ENCODE peak calls at places on chromosomes 7 and 10, in five cellular contexts. I is K562, D is esophagus muscularis mucosa, W is stomach, B is H1. C is an unnamed sample.

GRCh38 chr10:83990126-83990525 is 149.2 kb upstream of the GHITM start:
- DNase-seq in I (no peak), D (no peak), W (no peak), B (no peak), C (no peak)

GRCh38 chr10:32054087-32054486 is 2.1 kb downstream of the KIF5B start:
- DNase-seq in I (no peak), D (no peak), W (no peak), B (no peak), C (no peak)

GRCh38 chr7:156732091-156732621 is 91.6 kb downstream of the RNF32 start:
- DNase-seq in I (no peak), D (no peak), W (no peak), B (no peak), C (no peak)

GRCh38 chr10:71363936-71364335 is 32.8 kb upstream of the CDH23 start:
- DNase-seq in I (no peak), D (no peak), W (no peak), B (no peak), C (no peak)

GRCh38 chr10:127922675-127923366 is 15.9 kb downstream of the PTPRE start:
- DNase-seq in I (no peak), D (no peak), W (peak), B (no peak), C (no peak)

GRCh38 chr10:79063071-79063491 is 5.7 kb upstream of the ZMIZ1 start:
- DNase-seq in I (no peak), D (no peak), W (peak), B (no peak), C (peak)

GRCh38 chr10:124587811-124588211 is 126.2 kb downstream of the LHPP start:
- DNase-seq in I (no peak), D (no peak), W (no peak), B (no peak), C (peak)

GRCh38 chr10:73647211-73647874 is 6.1 kb upstream of the MYOZ1 start:
- DNase-seq in I (no peak), D (no peak), W (peak), B (peak), C (peak)

GRCh38 chr10:24133839-24134238 is 75.1 kb upstream of the KIAA1217 start:
- DNase-seq in I (no peak), D (no peak), W (no peak), B (no peak), C (no peak)

GRCh38 chr7:108015740-108016139 is 12.8 kb upstream of the LAMB1 start:
- DNase-seq in I (no peak), D (no peak), W (no peak), B (no peak), C (no peak)

GRCh38 chr7:108020585-108020984 is 17.6 kb upstream of the LAMB1 start:
- DNase-seq in I (no peak), D (no peak), W (no peak), B (no peak), C (no peak)

GRCh38 chr7:108017776-108018151 is 14.8 kb upstream of the LAMB1 start:
- DNase-seq in I (no peak), D (peak), W (no peak), B (no peak), C (no peak)

GRCh38 chr7:108016841-108017775 is 14.1 kb upstream of the LAMB1 start:
- DNase-seq in I (no peak), D (peak), W (no peak), B (no peak), C (no peak)

GRCh38 chr7:108018668-108019067 is 15.7 kb upstream of the LAMB1 start:
- DNase-seq in I (no peak), D (peak), W (no peak), B (no peak), C (no peak)
- H3K27ac ChIP-seq in I (no peak), D (no peak), W (no peak), B (no peak), C (no peak)

DNA sequence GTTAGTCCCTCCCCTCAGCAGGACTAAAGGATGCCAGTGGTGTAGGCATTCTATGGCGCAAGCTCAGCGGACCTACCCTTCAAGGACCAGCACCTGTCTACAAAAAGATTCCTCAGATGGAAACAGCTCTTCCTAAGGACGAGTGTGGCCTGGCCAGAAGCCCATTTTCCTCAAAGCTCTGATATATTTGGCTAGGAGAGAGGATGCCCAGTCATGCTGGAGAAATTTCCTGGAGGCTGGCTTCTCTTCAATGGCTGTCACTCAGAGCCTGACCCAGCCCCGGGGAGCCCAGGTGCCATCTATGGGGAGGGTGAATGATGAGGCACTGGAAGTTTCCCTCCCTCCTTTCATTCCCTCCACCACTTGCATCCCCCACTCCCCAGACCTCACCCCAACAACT is 111.5 kb downstream of the PLXNA4 start:
- DNase-seq in I (no peak), D (no peak), W (no peak), B (no peak), C (no peak)
- TF ChIP-seq POLR2AphosphoS5 in I (no peak), D (peak), W (no peak), B (no peak), C (no peak)

GRCh38 chr7:94657771-94658693 is 2.1 kb upstream of the SGCE start:
- DNase-seq in I (peak), D (peak), W (peak), B (peak), C (peak)
- TF ChIP-seq EP300 in I (no peak), D (no peak), W (no peak), B (no peak), C (no peak)

GRCh38 chr7:131444683-131445082 is 111.7 kb downstream of the PODXL start:
- DNase-seq in I (no peak), D (no peak), W (no peak), B (no peak), C (no peak)
- H3K27ac ChIP-seq in I (no peak), D (no peak), W (no peak), B (no peak), C (no peak)

DNA sequence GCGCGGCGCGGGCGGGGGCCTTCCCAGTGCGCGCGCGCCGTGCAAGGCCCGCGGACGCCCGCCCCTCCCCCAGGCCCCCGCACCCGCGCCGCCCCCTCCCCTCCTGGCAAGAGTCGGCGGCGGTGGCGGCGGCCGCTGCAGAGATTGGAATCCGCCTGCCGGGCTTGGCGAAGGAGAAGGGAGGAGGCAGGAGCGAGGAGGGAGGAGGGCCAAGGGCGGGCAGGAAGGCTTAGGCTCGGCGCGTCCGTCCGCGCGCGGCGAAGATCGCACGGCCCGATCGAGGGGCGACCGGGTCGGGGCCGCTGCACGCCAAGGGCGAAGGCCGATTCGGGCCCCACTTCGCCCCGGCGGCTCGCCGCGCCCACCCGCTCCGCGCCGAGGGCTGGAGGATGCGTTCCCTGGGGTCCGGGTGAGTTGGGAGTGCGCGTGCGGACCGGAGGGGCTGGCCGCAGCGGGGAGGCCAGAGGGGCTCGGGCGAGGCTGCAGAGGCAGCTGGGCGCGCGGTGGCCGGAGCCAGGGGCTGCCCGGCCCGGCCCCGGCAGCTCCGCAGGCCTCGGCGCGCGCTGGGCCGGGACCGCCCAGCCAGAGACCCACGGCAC is at the start of gene BMPR1A:
- DNase-seq in I (peak), D (no peak), W (peak), B (no peak), C (no peak)
- TF ChIP-seq POLR2AphosphoS5 in I (no peak), D (peak), W (peak), B (peak), C (no peak)

GRCh38 chr10:77613476-77614130 is 24.0 kb downstream of the KCNMA1 start:
- DNase-seq in I (no peak), D (no peak), W (no peak), B (no peak), C (no peak)
- TF ChIP-seq EP300 in I (no peak), D (no peak), W (no peak), B (no peak), C (no peak)

GRCh38 chr7:150372271-150373048 is 3.8 kb downstream of the REPIN1 start:
- DNase-seq in I (no peak), D (no peak), W (no peak), B (no peak), C (no peak)
- H3K27ac ChIP-seq in I (no peak), D (peak), W (peak), B (peak), C (no peak)

GRCh38 chr10:4306871-4307270 is 519.1 kb upstream of the AKR1E2 start:
- DNase-seq in I (no peak), D (peak), W (peak), B (no peak), C (no peak)
- TF ChIP-seq POLR2AphosphoS5 in I (no peak), D (no peak), W (no peak), B (no peak), C (no peak)

GRCh38 chr10:89888647-89889046 is 187.3 kb downstream of the KIF20B start:
- DNase-seq in I (no peak), D (no peak), W (no peak), B (no peak), C (no peak)
- TF ChIP-seq EP300 in I (no peak), D (no peak), W (no peak), B (no peak), C (no peak)

DNA sequence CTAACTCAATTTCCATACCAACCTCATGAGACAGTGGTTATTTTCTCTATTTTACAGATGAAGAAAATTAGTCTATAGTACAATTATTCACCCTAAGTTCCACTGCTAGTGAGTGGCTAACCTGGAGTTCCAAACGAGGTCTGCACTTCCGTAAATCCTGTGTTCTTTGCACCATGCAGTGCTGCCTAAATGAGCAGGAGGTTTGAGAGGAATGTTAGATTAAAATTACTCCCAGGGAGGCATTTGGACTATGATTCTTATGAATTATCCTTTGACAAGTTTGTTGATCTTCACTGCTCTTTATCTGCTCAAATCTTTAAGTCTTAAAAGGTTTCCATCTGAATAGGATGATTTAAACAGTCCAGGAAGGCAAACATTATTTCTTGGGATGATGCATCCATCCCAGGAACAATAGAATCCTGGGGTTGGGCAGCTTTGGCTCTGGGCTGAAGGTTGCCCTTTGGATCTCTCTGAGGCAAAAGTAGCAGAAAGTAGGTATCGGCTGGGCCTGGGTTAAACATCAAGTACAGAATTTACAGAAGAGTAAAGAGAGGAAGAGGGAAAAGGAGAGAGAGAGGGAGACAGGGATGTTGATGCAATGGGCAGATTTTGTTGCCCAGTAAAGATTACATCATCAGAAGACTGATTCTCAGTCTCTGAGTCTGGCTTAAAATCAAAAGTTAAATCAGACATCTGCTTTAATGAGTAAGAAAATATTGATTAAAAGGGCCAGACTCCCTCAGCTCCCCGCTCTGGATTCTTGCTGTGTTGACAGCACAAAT is 400.9 kb downstream of the REEP3 start:
- DNase-seq in I (no peak), D (no peak), W (no peak), B (no peak), C (no peak)
- H3K27ac ChIP-seq in I (no peak), D (no peak), W (no peak), B (no peak), C (no peak)